ENCODE peak calls at places on chromosomes 13 and 19, in eight cellular contexts. B, V, I, D, K, J, M and O are unnamed samples.

GRCh38 chr19:38851622-38852230 is 1.9 kb upstream of the HNRNPL start:
- DNase-seq in B (peak), V (peak), I (peak), D (peak), K (peak), J (no peak), M (peak), O (peak)

GRCh38 chr13:78420814-78421213 is 182.5 kb downstream of the POU4F1 start:
- DNase-seq in B (peak), V (no peak), I (no peak), D (no peak), K (no peak), J (no peak), M (no peak), O (no peak)

GRCh38 chr13:75489502-75490263 is 7.7 kb upstream of the TBC1D4 start:
- DNase-seq in B (peak), V (no peak), I (no peak), D (peak), K (no peak), J (no peak), M (peak), O (peak)

GRCh38 chr13:96984061-96984508 is 10.2 kb downstream of the OXGR1 start:
- DNase-seq in B (peak), V (no peak), I (peak), D (peak), K (peak), J (no peak), M (peak), O (no peak)

GRCh38 chr13:110062077-110062776 is 244.7 kb downstream of the COL4A1 start:
- DNase-seq in B (no peak), V (no peak), I (no peak), D (no peak), K (no peak), J (no peak), M (no peak), O (no peak)

GRCh38 chr19:784541-784940 is 12.7 kb upstream of the PTBP1 start:
- DNase-seq in B (no peak), V (no peak), I (no peak), D (no peak), K (no peak), J (no peak), M (no peak), O (no peak)

GRCh38 chr19:5150902-5151741 is 182.2 kb downstream of the KDM4B start:
- DNase-seq in B (no peak), V (no peak), I (peak), D (no peak), K (no peak), J (no peak), M (no peak), O (no peak)

GRCh38 chr13:26686285-26686684 is 74.3 kb downstream of the GPR12 start:
- DNase-seq in B (no peak), V (no peak), I (no peak), D (no peak), K (no peak), J (no peak), M (no peak), O (no peak)

GRCh38 chr19:14435320-14436050 is 2.4 kb downstream of the PKN1 start:
- DNase-seq in B (no peak), V (no peak), I (no peak), D (no peak), K (no peak), J (no peak), M (no peak), O (no peak)

GRCh38 chr19:39032164-39032918 is at the start of gene FBXO27:
- DNase-seq in B (peak), V (no peak), I (peak), D (peak), K (no peak), J (no peak), M (no peak), O (no peak)

GRCh38 chr13:70310720-70311119 is 202.5 kb upstream of the KLHL1 start:
- DNase-seq in B (no peak), V (no peak), I (no peak), D (peak), K (no peak), J (no peak), M (peak), O (peak)
- TF ChIP-seq CTCF in B (no peak), V (no peak), I (no peak), D (no peak), K (peak), J (no peak), M (peak), O (peak)

DNA sequence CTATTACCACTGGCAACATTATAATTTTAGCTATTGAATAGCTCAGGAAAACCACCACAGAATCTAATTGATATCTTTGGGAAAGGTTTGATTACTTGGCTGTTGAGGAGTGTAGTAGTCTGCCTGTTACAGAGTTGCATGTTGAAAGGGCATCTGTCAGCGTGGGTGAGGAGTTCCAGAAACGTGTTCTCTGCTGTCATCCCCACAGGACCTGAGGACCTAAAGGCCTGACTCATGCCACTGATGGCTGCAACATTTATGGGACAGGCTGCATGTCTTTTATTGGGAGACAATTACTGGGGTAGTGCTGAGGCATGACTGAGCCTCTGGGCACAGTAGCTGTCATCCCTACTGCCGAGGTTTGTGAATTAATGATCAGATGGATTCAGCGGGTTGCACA is 525.9 kb downstream of the GPC6 start:
- DNase-seq in B (no peak), V (no peak), I (no peak), D (no peak), K (no peak), J (no peak), M (no peak), O (no peak)
- H3K4me3 ChIP-seq in B (no peak), V (no peak), I (no peak), D (no peak), K (no peak), J (no peak), M (no peak), O (no peak)

DNA sequence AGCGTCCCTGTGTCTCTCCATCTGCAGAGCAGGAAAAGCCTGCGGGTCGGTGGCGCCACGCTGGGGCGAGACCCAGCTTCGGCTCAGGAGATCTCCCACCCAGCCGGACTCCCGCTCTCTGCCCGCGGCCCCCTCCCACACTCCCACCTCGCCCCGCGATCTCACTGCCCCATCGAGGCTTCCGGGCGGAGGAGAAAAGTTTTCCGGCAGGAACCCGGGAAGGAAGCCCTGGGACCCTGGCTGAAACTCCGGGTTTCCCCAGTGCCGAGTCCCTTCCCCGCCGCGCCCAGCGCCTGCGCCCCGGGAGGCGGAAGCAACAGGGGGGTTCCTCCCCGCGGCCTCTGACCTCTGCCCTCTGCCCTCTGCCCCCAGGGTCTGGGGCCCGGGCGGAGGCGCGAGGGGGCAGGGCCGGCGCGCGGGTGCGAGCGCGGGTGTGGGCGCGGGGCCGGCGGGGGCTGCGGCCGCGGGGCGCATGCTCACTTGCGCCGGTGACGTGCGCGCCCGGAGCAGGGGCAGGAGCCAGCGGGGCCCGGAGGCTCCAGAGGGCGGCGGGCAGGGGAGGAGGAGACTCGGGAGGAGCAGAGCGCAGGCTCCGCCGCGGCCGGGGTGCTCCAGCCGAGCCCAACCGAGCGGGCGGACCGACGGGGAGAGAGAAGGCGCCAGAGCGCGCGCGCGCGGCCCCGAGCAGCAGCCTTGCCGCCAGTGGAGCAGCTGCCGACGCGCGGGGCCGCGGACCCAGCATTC is at the start of gene ATP11A:
- DNase-seq in B (peak), V (peak), I (peak), D (peak), K (peak), J (peak), M (peak), O (peak)
- TF ChIP-seq CTCF in B (no peak), V (no peak), I (no peak), D (no peak), K (peak), J (no peak), M (no peak), O (no peak)

DNA sequence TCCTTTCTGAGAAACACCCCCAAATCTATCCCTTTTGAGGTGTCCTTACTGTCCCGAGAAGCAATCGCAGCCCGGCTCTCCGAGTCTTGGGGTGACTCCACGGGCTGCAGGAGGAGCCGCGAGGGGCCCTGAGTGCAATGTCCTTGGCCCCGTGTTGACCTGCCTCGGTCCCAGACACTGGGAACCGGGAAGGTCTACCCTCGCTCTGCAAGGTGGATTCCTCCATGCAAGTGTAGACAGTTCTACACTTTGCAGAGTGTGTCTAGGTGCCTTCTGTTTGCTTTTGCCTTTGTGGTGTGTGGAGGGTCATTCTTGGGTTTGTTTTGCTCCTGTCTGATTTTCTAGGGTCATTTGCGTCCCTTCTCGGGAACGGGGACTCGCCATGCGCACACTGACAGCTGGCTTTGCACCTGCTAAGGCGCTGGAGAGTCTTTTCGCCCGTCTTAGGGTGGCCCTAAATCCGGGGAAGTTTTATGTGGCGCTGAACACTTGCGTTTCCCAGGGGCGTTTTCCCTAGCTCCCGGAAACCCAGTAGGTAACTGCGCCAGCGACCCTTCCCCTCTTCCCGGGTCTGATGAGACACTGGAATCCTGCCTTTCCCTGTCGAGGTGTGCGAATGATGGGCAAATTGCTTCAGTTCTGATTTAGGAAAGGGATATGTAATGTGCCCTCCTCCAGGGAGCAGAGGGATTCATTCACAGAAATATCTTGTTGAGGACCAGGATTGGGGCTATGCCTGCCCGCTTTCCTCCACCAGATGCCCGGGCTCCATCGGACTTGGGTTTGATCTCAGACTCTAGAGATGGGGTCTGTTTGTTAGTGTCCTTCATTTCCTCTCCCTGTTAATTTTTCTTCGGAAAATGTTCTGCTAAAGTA is 755 bp downstream of the SERTM1 start:
- DNase-seq in B (no peak), V (no peak), I (no peak), D (no peak), K (no peak), J (no peak), M (no peak), O (no peak)
- H3K4me3 ChIP-seq in B (peak), V (no peak), I (no peak), D (no peak), K (no peak), J (no peak), M (no peak), O (peak)

GRCh38 chr13:99988469-99989375 is 7.1 kb downstream of the ZIC2 start:
- DNase-seq in B (no peak), V (no peak), I (no peak), D (no peak), K (no peak), J (no peak), M (no peak), O (peak)
- TF ChIP-seq CTCF in B (no peak), V (no peak), I (no peak), D (no peak), K (no peak), J (no peak), M (no peak), O (no peak)

DNA sequence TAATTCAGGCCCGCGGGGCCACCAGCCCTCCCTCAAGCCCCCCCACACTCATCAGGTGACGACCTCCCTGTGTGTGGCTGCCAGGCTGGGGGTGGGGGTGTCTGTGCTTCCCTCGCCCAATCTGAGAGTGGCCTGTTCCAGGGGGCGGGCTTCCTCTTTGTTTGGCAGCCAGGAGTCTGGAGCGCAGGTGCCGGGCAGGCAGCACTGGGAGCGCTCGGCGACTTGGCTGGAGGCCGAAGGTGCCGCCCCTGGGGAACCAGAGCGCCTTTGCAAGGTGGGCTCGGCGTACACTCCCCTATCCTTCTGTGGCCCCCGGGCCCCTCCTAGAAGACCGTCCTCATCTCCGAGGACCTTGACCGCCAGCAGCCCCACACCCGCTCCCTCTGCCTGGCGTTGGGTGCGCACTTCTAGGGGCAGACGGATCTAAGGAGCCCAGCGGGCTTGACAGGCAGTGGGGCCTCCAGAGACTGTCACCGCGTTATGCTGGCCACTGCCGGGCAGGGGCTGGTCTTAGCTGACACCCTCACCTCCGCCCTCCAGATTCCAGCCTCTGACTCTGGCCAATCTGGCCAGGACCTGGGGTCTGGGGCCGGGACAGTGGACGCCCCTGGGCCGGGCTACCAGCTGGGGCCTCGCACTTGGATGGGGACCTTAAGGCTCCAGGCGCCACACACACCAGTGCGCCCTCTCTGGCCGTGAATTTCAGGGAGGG is 5.6 kb upstream of the ZNF98 start:
- DNase-seq in B (no peak), V (no peak), I (no peak), D (no peak), K (no peak), J (no peak), M (no peak), O (no peak)
- H3K4me3 ChIP-seq in B (no peak), V (no peak), I (no peak), D (no peak), K (no peak), J (no peak), M (no peak), O (no peak)

GRCh38 chr13:24625870-24626419 is 54.3 kb upstream of the ATP12A start:
- DNase-seq in B (no peak), V (no peak), I (no peak), D (no peak), K (no peak), J (no peak), M (no peak), O (no peak)

GRCh38 chr13:24626449-24626848 is 53.8 kb upstream of the ATP12A start:
- DNase-seq in B (no peak), V (no peak), I (no peak), D (peak), K (no peak), J (no peak), M (no peak), O (no peak)

GRCh38 chr13:24625324-24625723 is 54.9 kb upstream of the ATP12A start:
- DNase-seq in B (no peak), V (no peak), I (no peak), D (no peak), K (no peak), J (no peak), M (no peak), O (no peak)

GRCh38 chr13:24627864-24628418 is 52.3 kb upstream of the ATP12A start:
- DNase-seq in B (no peak), V (no peak), I (no peak), D (no peak), K (no peak), J (no peak), M (no peak), O (no peak)

GRCh38 chr13:24627090-24627714 is 53.0 kb upstream of the ATP12A start:
- DNase-seq in B (no peak), V (no peak), I (no peak), D (peak), K (peak), J (no peak), M (no peak), O (no peak)
- TF ChIP-seq CTCF in B (peak), V (no peak), I (no peak), D (no peak), K (peak), J (peak), M (peak), O (peak)

GRCh38 chr19:3098141-3098514 is 4.0 kb downstream of the GNA11 start:
- DNase-seq in B (peak), V (no peak), I (no peak), D (no peak), K (peak), J (no peak), M (no peak), O (no peak)

GRCh38 chr19:3100331-3100730 is 6.2 kb downstream of the GNA11 start:
- DNase-seq in B (no peak), V (no peak), I (no peak), D (no peak), K (no peak), J (no peak), M (no peak), O (no peak)

GRCh38 chr19:3097442-3097871 is 3.3 kb downstream of the GNA11 start:
- DNase-seq in B (no peak), V (no peak), I (no peak), D (peak), K (peak), J (no peak), M (no peak), O (no peak)

GRCh38 chr19:3099347-3100145 is 5.4 kb downstream of the GNA11 start:
- DNase-seq in B (no peak), V (no peak), I (no peak), D (no peak), K (no peak), J (no peak), M (no peak), O (no peak)

DNA sequence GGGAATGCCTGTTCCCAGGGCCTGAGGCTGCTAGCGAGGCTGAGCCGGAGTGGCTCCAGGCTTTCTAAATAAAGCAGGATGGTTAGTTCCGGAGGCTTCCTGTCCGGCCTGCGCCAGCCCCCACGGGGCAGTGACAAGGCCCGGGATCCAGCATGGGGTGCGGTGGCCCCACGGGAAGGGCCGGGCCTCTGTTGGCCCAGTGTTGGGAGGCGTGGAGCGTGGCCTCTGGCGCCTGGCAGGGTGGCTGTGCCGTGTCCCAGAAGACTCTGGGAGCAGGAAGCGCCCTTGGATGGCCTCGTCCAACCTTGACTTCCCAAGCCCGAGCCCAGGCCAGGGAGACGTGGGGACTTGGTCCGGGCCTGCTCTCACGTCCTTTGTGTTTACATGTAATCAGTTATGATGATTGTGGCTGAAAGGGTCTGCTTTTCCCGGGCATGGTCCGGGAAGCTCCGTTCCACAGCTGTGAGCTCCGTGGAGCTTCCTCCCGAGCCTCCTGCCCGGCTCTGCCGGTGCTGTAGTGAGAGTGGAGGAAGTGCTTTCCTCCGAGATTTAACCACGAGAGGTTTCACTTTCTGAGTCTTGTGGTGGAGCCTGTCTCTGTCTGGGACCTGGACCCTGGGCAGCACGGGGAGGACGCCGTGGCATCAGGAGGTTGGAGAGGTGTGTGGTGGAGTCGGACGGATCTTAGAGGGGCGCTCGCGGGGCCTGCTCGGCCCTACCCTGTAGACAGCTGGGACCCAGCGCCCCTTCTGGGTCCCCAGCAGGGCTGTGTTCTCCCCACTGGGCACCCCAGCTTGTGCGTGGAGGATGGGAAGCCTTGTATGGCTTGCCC is 4.6 kb downstream of the GNA11 start:
- DNase-seq in B (peak), V (no peak), I (peak), D (peak), K (peak), J (no peak), M (no peak), O (peak)
- H3K4me3 ChIP-seq in B (peak), V (peak), I (peak), D (no peak), K (peak), J (peak), M (peak), O (no peak)

GRCh38 chr19:21197589-21198295 is 55.9 kb downstream of the ZNF431 start:
- DNase-seq in B (no peak), V (no peak), I (peak), D (no peak), K (no peak), J (no peak), M (peak), O (no peak)

GRCh38 chr19:21202865-21203494 is 61.1 kb downstream of the ZNF431 start:
- DNase-seq in B (peak), V (no peak), I (no peak), D (peak), K (no peak), J (no peak), M (peak), O (no peak)
- TF ChIP-seq CTCF in B (peak), V (peak), I (peak), D (peak), K (peak), J (no peak), M (peak), O (peak)

GRCh38 chr19:45402469-45403070 is 2.3 kb downstream of the PPP1R13L start:
- DNase-seq in B (peak), V (no peak), I (no peak), D (peak), K (peak), J (no peak), M (no peak), O (no peak)
- H3K4me3 ChIP-seq in B (peak), V (no peak), I (no peak), D (no peak), K (no peak), J (peak), M (no peak), O (no peak)